ENCODE peak calls at places on chromosomes 7 and 10, in eight cellular contexts. O, X, I, J, L, C, F and Y are unnamed samples.

GRCh38 chr7:69166979-69167516 is 431.2 kb upstream of the AUTS2 start:
- DNase-seq in O (no peak), X (no peak), I (no peak), J (no peak), L (no peak), C (no peak), F (no peak), Y (no peak)

GRCh38 chr7:101804642-101805401 is 12.6 kb upstream of the CUX1 start:
- DNase-seq in O (peak; percentile 37), X (no peak), I (no peak), J (no peak), L (peak; percentile 34), C (no peak), F (no peak), Y (no peak)

GRCh38 chr7:127704211-127704610 is 52.2 kb downstream of the SND1 start:
- DNase-seq in O (no peak), X (no peak), I (no peak), J (no peak), L (no peak), C (no peak), F (no peak), Y (no peak)

GRCh38 chr7:121398246-121398645 is 2.1 kb upstream of the FAM3C start:
- DNase-seq in O (no peak), X (no peak), I (no peak), J (no peak), L (no peak), C (no peak), F (no peak), Y (no peak)

GRCh38 chr7:112147752-112148435 is 58.3 kb downstream of the DOCK4 start:
- DNase-seq in O (no peak), X (no peak), I (no peak), J (no peak), L (no peak), C (no peak), F (no peak), Y (no peak)

GRCh38 chr10:71074176-71074755 is 138.1 kb upstream of the UNC5B start:
- DNase-seq in O (no peak), X (no peak), I (no peak), J (no peak), L (no peak), C (no peak), F (no peak), Y (no peak)

GRCh38 chr7:46391215-46391614 is 470.1 kb upstream of the IGFBP3 start:
- DNase-seq in O (no peak), X (no peak), I (peak; percentile 2), J (no peak), L (no peak), C (no peak), F (no peak), Y (no peak)

GRCh38 chr10:61974611-61975010 is 73.1 kb downstream of the ARID5B start:
- DNase-seq in O (peak; percentile 72), X (no peak), I (peak; percentile 75), J (no peak), L (no peak), C (peak; percentile 68), F (no peak), Y (no peak)

GRCh38 chr10:27240891-27241639 is 468 bp upstream of the ACBD5 start:
- DNase-seq in O (peak; percentile 28), X (no peak), I (no peak), J (peak; percentile 33), L (no peak), C (no peak), F (no peak), Y (peak; percentile 54)

GRCh38 chr7:40887099-40887498 is 752.3 kb downstream of the SUGCT start:
- DNase-seq in O (peak; percentile 10), X (no peak), I (peak; percentile 86), J (no peak), L (no peak), C (no peak), F (no peak), Y (no peak)

GRCh38 chr10:121796342-121796741 is 131.5 kb downstream of the ATE1 start:
- DNase-seq in O (no peak), X (no peak), I (no peak), J (no peak), L (no peak), C (no peak), F (no peak), Y (no peak)

GRCh38 chr10:68095176-68095575 is 14.1 kb upstream of the MYPN start:
- DNase-seq in O (peak; percentile 50), X (no peak), I (peak; percentile 78), J (no peak), L (no peak), C (no peak), F (no peak), Y (no peak)

GRCh38 chr10:50622497-50623298 is 1.1 kb downstream of the SGMS1 start:
- DNase-seq in O (peak; percentile 72), X (no peak), I (peak; percentile 50), J (peak; percentile 36), L (peak; percentile 22), C (no peak), F (no peak), Y (peak; percentile 40)

GRCh38 chr10:125000366-125001312 is 58.7 kb downstream of the ZRANB1 start:
- DNase-seq in O (no peak), X (no peak), I (peak; percentile 57), J (no peak), L (no peak), C (peak; percentile 56), F (no peak), Y (peak; percentile 41)